ENCODE peak calls at places on chromosomes 3 and 15, in four cellular contexts. V is stimulated activated CD4-positive, alpha-beta T cell treated with anti-CD3 and anti-CD28 coated beads, Interleukin-2, amount 100 ng/mL, for 24 hours; C is activated CD8-positive, alpha-beta T cell treated with anti-CD3 and anti-CD28 coated beads for 36 hours; Q is iPS-NIHi11. K is an unnamed sample.

GRCh38 chr15:88645171-88646087 is 6.6 kb downstream of the ISG20 start:
- DNase-seq in C (peak; percentile 2), V (no peak), Q (no peak), K (no peak)

GRCh38 chr15:20294651-20295237 is 246.9 kb downstream of the GOLGA6L6 start:
- DNase-seq in C (no peak), V (peak; percentile 18), Q (peak; percentile 34), K (no peak)

GRCh38 chr3:148953094-148953493 is 38.2 kb upstream of the GYG1 start:
- DNase-seq in Q (no peak), V (no peak), C (no peak), K (no peak)

GRCh38 chr3:113952921-113953320 is 5.1 kb downstream of the ZDHHC23 start:
- DNase-seq in Q (no peak), V (no peak), C (no peak), K (no peak)

GRCh38 chr3:72319202-72320095 is 528.8 kb downstream of the SHQ1 start:
- DNase-seq in Q (no peak), V (no peak), C (no peak), K (no peak)

GRCh38 chr3:45994661-45995369 is 809 bp downstream of the FYCO1 start:
- DNase-seq in C (peak; percentile 87), V (peak; percentile 53), Q (peak; percentile 46), K (no peak)

GRCh38 chr3:72102057-72102711 is 317.2 kb upstream of the PROK2 start:
- DNase-seq in C (no peak), V (no peak), Q (no peak), K (no peak)

GRCh38 chr3:50658416-50658815 is 16.3 kb upstream of the DOCK3 start:
- DNase-seq in C (no peak), V (no peak), Q (no peak), K (peak; percentile 17)

GRCh38 chr3:58529516-58530353 is 7.3 kb downstream of the ACOX2 start:
- DNase-seq in V (no peak), Q (peak; percentile 83), C (peak; percentile 25), K (no peak)

GRCh38 chr3:105836533-105836932 is 32.3 kb downstream of the CBLB start:
- DNase-seq in V (peak; percentile 62), C (peak; percentile 78), Q (no peak), K (no peak)

GRCh38 chr3:184815046-184815930 is 3.3 kb downstream of the VPS8 start:
- DNase-seq in C (peak; percentile 59), V (no peak), Q (no peak), K (no peak)

GRCh38 chr15:45802140-45802539 is 167.3 kb downstream of the SQOR start:
- DNase-seq in V (no peak), Q (no peak), C (no peak), K (no peak)

GRCh38 chr15:101170568-101171350 is 81.1 kb downstream of the CHSY1 start:
- DNase-seq in C (no peak), Q (no peak), V (no peak), K (no peak)